ENCODE peak calls at places on chromosomes 16 and 17, in four cellular contexts. B is IMR-90, K is mesenchymal stem cell, S is neuronal stem cell. I is an unnamed sample.

GRCh38 chr17:39623356-39623950 is 3.3 kb upstream of the PPP1R1B start:
- DNase-seq in B (peak; percentile 36), K (peak; percentile 61), S (peak; percentile 68), I (peak; percentile 57)

GRCh38 chr16:62876133-62876532 is 839.9 kb upstream of the CDH8 start:
- DNase-seq in B (no peak), K (no peak), S (no peak), I (no peak)

GRCh38 chr17:38943607-38944006 is 18.2 kb downstream of the LASP1NB start:
- DNase-seq in B (peak; percentile 37), K (no peak), S (no peak), I (no peak)

GRCh38 chr17:34542700-34543336 is 36.6 kb upstream of the TMEM132E start:
- DNase-seq in B (no peak), K (peak; percentile 15), S (peak; percentile 64), I (peak; percentile 51)

GRCh38 chr17:70780031-70780430 is 610.7 kb downstream of the KCNJ2 start:
- DNase-seq in B (peak; percentile 55), K (no peak), S (no peak), I (no peak)

GRCh38 chr16:17359778-17360177 is 111.0 kb downstream of the XYLT1 start:
- DNase-seq in B (peak; percentile 70), K (no peak), S (no peak), I (no peak)

GRCh38 chr17:34156741-34157589 is 98.1 kb upstream of the CCL2 start:
- DNase-seq in B (no peak), K (no peak), S (peak; percentile 35), I (no peak)

GRCh38 chr17:17780941-17781590 is 55.7 kb downstream of the SREBF1 start:
- DNase-seq in B (peak; percentile 65), K (peak; percentile 84), S (peak; percentile 68), I (no peak)

GRCh38 chr17:19487009-19487600 is 46.5 kb upstream of the SLC47A1 start:
- DNase-seq in B (no peak), K (no peak), S (no peak), I (no peak)

GRCh38 chr16:85049864-85050263 is 22.3 kb downstream of the KIAA0513 start:
- DNase-seq in B (no peak), K (no peak), S (no peak), I (no peak)

GRCh38 chr16:59198487-59198886 is 464.4 kb upstream of the GOT2 start:
- DNase-seq in B (no peak), K (no peak), S (no peak), I (no peak)

GRCh38 chr17:75159196-75160031 is 5.1 kb upstream of the JPT1 start:
- DNase-seq in B (peak; percentile 78), K (peak; percentile 38), S (no peak), I (peak; percentile 96)

GRCh38 chr16:86545927-86546637 is 9.0 kb downstream of the MTHFSD start:
- DNase-seq in B (no peak), K (no peak), S (no peak), I (no peak)

GRCh38 chr16:4700380-4700996 is 7.1 kb downstream of the NUDT16L1 start:
- DNase-seq in B (no peak), K (no peak), S (no peak), I (no peak)

GRCh38 chr16:85917012-85917411 is 18.1 kb downstream of the IRF8 start:
- DNase-seq in B (no peak), K (no peak), S (no peak), I (no peak)

GRCh38 chr16:88731699-88732098 is 25.4 kb downstream of the CTU2 start:
- DNase-seq in B (no peak), K (no peak), S (no peak), I (no peak)

GRCh38 chr16:2308089-2308962 is 32.2 kb downstream of the ABCA3 start:
- DNase-seq in B (no peak), K (no peak), S (no peak), I (peak; percentile 17)

GRCh38 chr16:82651921-82652601 is 25.3 kb downstream of the CDH13 start:
- DNase-seq in B (no peak), K (peak; percentile 24), S (no peak), I (no peak)

GRCh38 chr16:85883813-85884212 is 15.1 kb upstream of the IRF8 start:
- DNase-seq in B (no peak), K (no peak), S (no peak), I (no peak)

GRCh38 chr16:82935781-82936180 is 309.0 kb downstream of the CDH13 start:
- DNase-seq in B (no peak), K (no peak), S (no peak), I (no peak)

GRCh38 chr16:4339909-4340308 is 11.2 kb downstream of the PAM16 start:
- DNase-seq in B (peak; percentile 52), K (no peak), S (no peak), I (no peak)

GRCh38 chr16:57689772-57690558 is 4.6 kb upstream of the DRC7 start:
- DNase-seq in B (no peak), K (no peak), S (no peak), I (peak; percentile 72)

GRCh38 chr16:8951447-8952280 is 12.0 kb downstream of the USP7 start:
- DNase-seq in B (no peak), K (no peak), S (no peak), I (no peak)

GRCh38 chr17:79024901-79025737 is 1.1 kb downstream of the C1QTNF1 start:
- DNase-seq in B (no peak), K (peak; percentile 51), S (no peak), I (no peak)
- H3K4me3 ChIP-seq in B (peak overlapping the region; percentile 85), K (peak overlapping the region; percentile 87), S (no peak overlapping the region), I (no peak overlapping the region)

GRCh38 chr16:15404792-15405191 is 9.2 kb downstream of the MPV17L start:
- DNase-seq in B (no peak), K (peak; percentile 28), S (no peak), I (peak; percentile 7)
- H3K36me3 ChIP-seq in B (no peaks in the 10 kb centered on the region), K (no peaks in the 10 kb centered on the region), S (no peaks in the 10 kb centered on the region), I (no peaks in the 10 kb centered on the region)

GRCh38 chr17:67403065-67403464 is 26.0 kb downstream of the PITPNC1 start:
- DNase-seq in B (no peak), K (no peak), S (no peak), I (no peak)
- H3K18ac ChIP-seq in B (no peak overlapping the region), K (no peak overlapping the region), S (no peak overlapping the region), I (no peak overlapping the region)

GRCh38 chr16:46691720-46692119 is 2.3 kb downstream of the ORC6 start:
- DNase-seq in B (peak; percentile 24), K (peak; percentile 78), S (no peak), I (no peak)
- H3K4me3 ChIP-seq in B (no peak overlapping the region), K (peak overlapping the region; percentile 85), S (peak overlapping the region; percentile 75), I (no peak overlapping the region)

GRCh38 chr16:69087161-69087581 is 18.3 kb upstream of the HAS3 start:
- DNase-seq in B (no peak), K (no peak), S (no peak), I (no peak)
- H3K36me3 ChIP-seq in B (no peaks in the 10 kb centered on the region), K (peaks cover 12% of the 10 kb centered on the region), S (no peaks in the 10 kb centered on the region), I (no peaks in the 10 kb centered on the region)

DNA sequence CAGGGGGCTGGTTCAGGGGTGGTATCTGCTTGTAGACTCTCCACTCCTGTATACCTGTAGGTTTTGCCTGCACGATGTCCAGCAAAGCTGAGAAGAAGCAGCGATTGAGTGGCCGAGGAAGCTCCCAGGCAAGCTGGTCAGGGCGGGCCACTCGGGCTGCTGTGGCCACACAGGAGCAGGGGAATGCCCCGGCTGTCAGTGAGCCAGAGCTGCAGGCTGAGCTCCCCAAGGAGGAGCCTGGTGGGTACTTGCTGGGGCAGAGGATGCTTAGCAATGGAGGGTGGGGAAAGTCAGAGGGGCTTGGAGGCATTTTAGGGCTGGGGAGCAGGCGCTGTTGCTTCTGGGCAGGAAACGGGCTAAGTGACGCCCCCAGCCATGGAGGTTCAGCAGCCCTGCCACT is 2.1 kb downstream of the DNAH2 start:
- DNase-seq in B (no peak), K (no peak), S (no peak), I (no peak)
- H3K18ac ChIP-seq in B (no peak overlapping the region), K (no peak overlapping the region), S (peak overlapping the region; percentile 68), I (no peak overlapping the region)

GRCh38 chr16:10576390-10577304 is 3.8 kb downstream of the EMP2 start:
- DNase-seq in B (peak; percentile 30), K (peak; percentile 24), S (no peak), I (no peak)

GRCh38 chr16:10572611-10573010 is 7.8 kb downstream of the EMP2 start:
- DNase-seq in B (no peak), K (no peak), S (no peak), I (no peak)

GRCh38 chr16:10577305-10578202 is 2.8 kb downstream of the EMP2 start:
- DNase-seq in B (no peak), K (no peak), S (no peak), I (no peak)

GRCh38 chr16:10578474-10579316 is 1.7 kb downstream of the EMP2 start:
- DNase-seq in B (no peak), K (no peak), S (no peak), I (no peak)

GRCh38 chr16:10575506-10576130 is 4.8 kb downstream of the EMP2 start:
- DNase-seq in B (no peak), K (peak; percentile 53), S (no peak), I (no peak)
- H3K4me3 ChIP-seq in B (no peak overlapping the region), K (peak overlapping the region; percentile 15), S (no peak overlapping the region), I (no peak overlapping the region)